ENCODE peak calls at places on chromosomes 12 and 14, in five cellular contexts. A, S, F, K and U are unnamed samples.

GRCh38 chr12:54428050-54429013 is 9.3 kb upstream of the ITGA5 start:
- DNase-seq in K (no peak), A (no peak), S (no peak), F (no peak), U (peak)

GRCh38 chr12:91931110-91931509 is 214.5 kb downstream of the BTG1 start:
- DNase-seq in S (no peak), F (peak), K (peak), A (peak), U (no peak)

GRCh38 chr12:31118347-31118830 is 44.7 kb downstream of the DDX11 start:
- DNase-seq in K (no peak), A (peak), S (peak), F (no peak), U (peak)

GRCh38 chr12:38370311-38370710 is 53.7 kb downstream of the ALG10B start:
- DNase-seq in S (no peak), K (no peak), F (no peak), A (no peak), U (no peak)

GRCh38 chr12:93245543-93245942 is 132.2 kb upstream of the NUDT4 start:
- DNase-seq in F (no peak), S (no peak), K (no peak), A (no peak), U (no peak)

GRCh38 chr12:64385468-64385867 is 5.1 kb downstream of the C12orf56 start:
- DNase-seq in S (no peak), A (no peak), F (no peak), K (no peak), U (peak)

GRCh38 chr14:59294662-59294992 is 106.2 kb downstream of the DAAM1 start:
- DNase-seq in F (no peak), A (no peak), K (no peak), S (no peak), U (no peak)

GRCh38 chr14:96702831-96703230 is 94.4 kb upstream of the VRK1 start:
- DNase-seq in F (no peak), A (no peak), K (no peak), S (no peak), U (no peak)

GRCh38 chr14:105890474-105891220 is 364.3 kb downstream of the TMEM121 start:
- DNase-seq in K (peak), F (peak), A (peak), S (peak), U (no peak)
- TF ChIP-seq POLR2A in K (no peak), F (no peak), A (no peak), S (no peak), U (no peak)

GRCh38 chr14:77805703-77806102 is 5.8 kb downstream of the ADCK1 start:
- DNase-seq in A (no peak), K (no peak), S (no peak), F (no peak), U (no peak)

GRCh38 chr14:77804592-77804991 is 4.7 kb downstream of the ADCK1 start:
- DNase-seq in F (no peak), A (no peak), S (no peak), K (no peak), U (peak)

GRCh38 chr14:77794357-77794756 is 5.6 kb upstream of the ADCK1 start:
- DNase-seq in F (no peak), A (no peak), K (no peak), S (no peak), U (no peak)

GRCh38 chr14:77800814-77801213 is 905 bp downstream of the ADCK1 start:
- DNase-seq in A (no peak), S (no peak), K (no peak), F (no peak), U (no peak)

DNA sequence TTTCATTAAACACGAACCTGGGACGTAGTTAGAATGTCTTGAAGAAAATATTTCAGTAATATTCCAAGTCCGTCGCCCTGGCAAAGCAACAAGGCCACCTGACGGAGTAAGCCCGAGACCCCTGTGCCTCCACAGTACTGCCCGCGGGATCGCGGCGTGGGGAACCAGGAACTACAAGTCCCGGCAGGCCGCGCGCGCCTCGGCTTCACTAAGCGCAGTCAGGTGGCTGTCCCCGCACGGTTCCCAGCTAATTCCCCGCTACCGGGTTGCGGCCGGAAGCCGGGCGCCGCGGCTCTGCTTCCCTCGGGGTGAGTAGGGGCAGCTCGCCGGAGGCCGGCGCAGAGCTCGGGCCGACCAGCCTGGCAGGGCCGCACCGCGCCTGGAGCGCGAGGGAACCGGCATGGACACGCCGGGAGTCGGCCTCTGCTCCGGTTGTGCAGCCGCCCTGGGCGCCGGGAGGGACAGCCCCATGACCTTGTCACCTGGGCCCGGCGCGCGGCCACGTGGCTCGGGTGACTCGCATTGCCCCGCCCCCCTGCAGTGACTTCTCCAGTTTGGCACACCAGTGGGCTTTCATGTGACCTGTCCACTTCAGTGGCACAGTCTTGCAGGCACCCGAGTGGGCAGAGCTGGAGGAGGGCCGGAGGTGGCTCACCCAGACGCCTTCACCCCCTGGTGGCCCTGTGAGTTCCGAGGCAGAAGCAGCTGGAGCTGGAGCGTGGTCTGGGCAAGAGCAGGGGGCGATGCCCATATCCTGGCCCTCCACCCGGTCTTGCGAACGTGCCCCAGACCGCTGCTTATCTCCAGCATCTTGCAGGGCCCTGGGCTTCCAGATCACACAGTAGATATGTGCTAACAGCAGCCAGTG is at the start of gene ADCK1:
- DNase-seq in S (peak), A (peak), K (peak), F (peak), U (peak)
- TF ChIP-seq POLR2A in S (peak), A (no peak), K (no peak), F (peak), U (peak)

DNA sequence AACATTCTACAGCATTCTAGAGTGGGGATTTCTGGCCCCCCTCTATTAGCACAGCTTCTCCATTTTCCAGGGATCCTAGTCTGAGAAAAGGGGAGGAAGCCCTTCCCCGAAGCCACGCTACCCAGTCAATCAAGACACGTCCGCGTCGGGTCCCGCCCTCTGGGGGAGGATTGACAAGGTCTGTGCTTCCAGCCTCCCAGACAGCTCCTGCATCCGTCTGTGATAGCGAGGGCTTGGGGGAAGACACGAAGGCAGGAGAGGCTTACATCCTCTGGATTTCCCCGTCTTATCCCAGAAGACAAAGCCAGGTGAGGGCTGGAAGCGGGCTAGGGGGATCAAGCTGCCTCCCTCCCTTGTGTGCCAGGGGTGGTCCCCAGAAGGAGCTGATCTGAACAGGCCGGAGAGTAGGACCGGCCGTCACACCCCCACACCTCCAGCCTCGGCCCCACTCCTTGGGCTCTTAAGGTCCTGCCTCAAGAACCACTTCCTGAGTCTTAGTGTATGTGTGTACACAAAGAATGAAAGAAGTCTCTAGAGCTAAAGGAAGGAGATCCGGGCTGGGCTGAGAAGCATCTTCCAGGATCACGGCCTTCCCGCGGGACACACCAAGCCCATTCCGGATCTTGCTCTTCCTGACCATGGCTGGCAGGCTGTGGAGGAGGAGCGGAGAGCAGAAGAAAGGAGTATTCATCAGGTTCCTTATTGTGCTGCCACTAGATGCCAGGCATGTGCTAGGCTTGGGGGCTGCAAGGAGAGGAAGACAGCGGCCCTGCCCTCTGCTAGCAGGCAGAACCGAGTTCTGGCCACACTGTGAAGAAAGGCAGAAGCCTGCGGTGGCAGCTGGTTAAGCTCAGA is 1.0 kb upstream of the CD63 start:
- DNase-seq in A (peak), K (peak), F (peak), S (peak), U (peak)
- TF ChIP-seq POLR2A in A (no peak), K (no peak), F (peak), S (peak), U (peak)

GRCh38 chr12:50110762-50111416 is 1.1 kb upstream of the COX14 start:
- DNase-seq in S (peak), F (peak), A (no peak), K (peak), U (peak)
- TF ChIP-seq POLR2A in S (no peak), F (peak), A (no peak), K (no peak), U (no peak)